ENCODE peak calls at places on chromosomes 16 and 17, in four cellular contexts. I is stimulated activated CD4-positive, alpha-beta T cell treated with anti-CD3 and anti-CD28 coated beads, Interleukin-1b, Interleukin-23, amount 100 ng/mL, for 24 hours; O is GDM1; F is cardiac fibroblast. G is an unnamed sample.

GRCh38 chr16:54290203-54291106 is 3.9 kb upstream of the IRX3 start:
- DNase-seq in I (no peak), O (no peak), F (no peak), G (no peak)

GRCh38 chr16:4273858-4274291 is 1.1 kb upstream of the TFAP4 start:
- DNase-seq in I (peak; percentile 46), O (peak; percentile 37), F (peak; percentile 71), G (peak; percentile 32)

GRCh38 chr17:13638855-13639458 is 37.2 kb upstream of the HS3ST3A1 start:
- DNase-seq in I (no peak), O (no peak), F (peak; percentile 28), G (no peak)

GRCh38 chr17:81494984-81495383 is 17.6 kb downstream of the ACTG1 start:
- DNase-seq in I (no peak), O (no peak), F (no peak), G (no peak)

GRCh38 chr16:83615553-83615952 is 192.2 kb upstream of the HSBP1 start:
- DNase-seq in I (no peak), O (no peak), F (no peak), G (no peak)

GRCh38 chr17:19336938-19337711 is 25.4 kb downstream of the B9D1 start:
- DNase-seq in I (no peak), O (no peak), F (no peak), G (no peak)

GRCh38 chr16:48918520-48919258 is 308.7 kb upstream of the N4BP1 start:
- DNase-seq in I (no peak), O (no peak), F (no peak), G (no peak)

GRCh38 chr17:80474231-80474932 is 2.0 kb downstream of the NPTX1 start:
- DNase-seq in I (no peak), O (no peak), F (peak; percentile 34), G (no peak)

GRCh38 chr17:64599187-64599676 is 62.9 kb downstream of the SMURF2 start:
- DNase-seq in I (peak; percentile 27), O (peak; percentile 24), F (no peak), G (no peak)

GRCh38 chr16:87414251-87414680 is 22.1 kb downstream of the MAP1LC3B start:
- DNase-seq in I (no peak), O (no peak), F (no peak), G (no peak)

GRCh38 chr17:74190154-74190553 is 13.3 kb upstream of the RPL38 start:
- DNase-seq in I (no peak), O (no peak), F (peak; percentile 69), G (no peak)

GRCh38 chr17:7888184-7888920 is at the start of gene CHD3:
- DNase-seq in I (peak; percentile 57), O (no peak), F (peak; percentile 26), G (no peak)

GRCh38 chr17:7026471-7027115 is 3.7 kb downstream of the BCL6B start:
- DNase-seq in I (no peak), O (no peak), F (no peak), G (no peak)

GRCh38 chr17:62807812-62808575 is at the start of gene MARCHF10:
- DNase-seq in I (peak; percentile 28), O (no peak), F (no peak), G (no peak)

GRCh38 chr17:28230011-28230410 is 89.0 kb upstream of the TMEM97 start:
- DNase-seq in I (no peak), O (no peak), F (no peak), G (no peak)

GRCh38 chr17:48728232-48729231 is at the start of gene HOXB13:
- DNase-seq in I (peak; percentile 37), O (no peak), F (peak; percentile 29), G (no peak)

GRCh38 chr17:59443106-59443505 is 111.7 kb downstream of the YPEL2 start:
- DNase-seq in I (no peak), O (no peak), F (no peak), G (no peak)

GRCh38 chr16:87314990-87315420 is 2.2 kb downstream of the C16orf95 start:
- DNase-seq in I (no peak), O (no peak), F (no peak), G (no peak)

GRCh38 chr17:7355053-7355452 is at the start of gene TMEM95:
- DNase-seq in I (no peak), O (no peak), F (peak; percentile 44), G (no peak)

GRCh38 chr17:65855245-65855644 is 293.8 kb upstream of the AXIN2 start:
- DNase-seq in I (no peak), O (no peak), F (peak; percentile 2), G (no peak)

GRCh38 chr17:44005865-44006580 is 1.6 kb downstream of the NAGS start:
- DNase-seq in I (no peak), O (no peak), F (no peak), G (no peak)

GRCh38 chr17:81250286-81251090 is 11.4 kb downstream of the NDUFAF8 start:
- DNase-seq in I (no peak), O (no peak), F (no peak), G (no peak)

GRCh38 chr17:69451416-69452394 is 37.2 kb downstream of the MAP2K6 start:
- DNase-seq in I (no peak), O (no peak), F (no peak), G (no peak)

GRCh38 chr16:49696414-49697101 is 159.4 kb downstream of the ZNF423 start:
- DNase-seq in I (no peak), O (no peak), F (no peak), G (no peak)

GRCh38 chr17:73493212-73493814 is 150.9 kb downstream of the SDK2 start:
- DNase-seq in I (no peak), O (no peak), F (no peak), G (peak; percentile 91)

GRCh38 chr16:13435873-13436474 is 484.0 kb upstream of the ERCC4 start:
- DNase-seq in I (no peak), O (no peak), F (no peak), G (no peak)

GRCh38 chr17:33686171-33686570 is 393.1 kb upstream of the ASIC2 start:
- DNase-seq in I (no peak), O (no peak), F (no peak), G (no peak)

GRCh38 chr17:30443721-30444120 is 33.5 kb upstream of the GOSR1 start:
- DNase-seq in I (no peak), O (no peak), F (no peak), G (no peak)

GRCh38 chr16:30060354-30061194 is 5.0 kb upstream of the ALDOA start:
- DNase-seq in I (no peak), O (no peak), F (no peak), G (no peak)

GRCh38 chr17:82101767-82102679 is 4.0 kb upstream of the FASN start:
- DNase-seq in I (no peak), O (no peak), F (no peak), G (no peak)

GRCh38 chr16:72677662-72678447 is 370.1 kb downstream of the ZFHX3 start:
- DNase-seq in I (no peak), O (no peak), F (no peak), G (no peak)

GRCh38 chr16:30931068-30931655 is 7.8 kb downstream of the FBXL19 start:
- DNase-seq in I (no peak), O (no peak), F (no peak), G (no peak)

GRCh38 chr16:61045931-61046330 is 990.3 kb downstream of the CDH8 start:
- DNase-seq in I (no peak), O (no peak), F (no peak), G (no peak)

GRCh38 chr16:76668207-76668725 is 391.1 kb downstream of the CNTNAP4 start:
- DNase-seq in I (no peak), O (no peak), F (no peak), G (no peak)

GRCh38 chr16:86018487-86018886 is 119.5 kb downstream of the IRF8 start:
- DNase-seq in I (no peak), O (no peak), F (peak; percentile 27), G (no peak)

GRCh38 chr17:76953926-76954325 is 85.7 kb downstream of the MGAT5B start:
- DNase-seq in I (no peak), O (no peak), F (no peak), G (no peak)

GRCh38 chr16:66334856-66335255 is 31.6 kb upstream of the CDH5 start:
- DNase-seq in I (no peak), O (no peak), F (no peak), G (no peak)

GRCh38 chr17:64992325-64992802 is 64.2 kb downstream of the GNA13 start:
- DNase-seq in I (no peak), O (no peak), F (no peak), G (no peak)

GRCh38 chr17:80153004-80153403 is 6.1 kb upstream of the EIF4A3 start:
- DNase-seq in I (no peak), O (no peak), F (no peak), G (no peak)